ENCODE peak calls at places on chromosome 17, in six cellular contexts. One of them, this sample, is unnamed.

GRCh38 chr17:44112284-44113280 is 10.9 kb downstream of the HDAC5 start:
- DNase-seq in lower leg skin: no peak
- DNase-seq in Peyer's patch: no peak
- DNase-seq in tibial nerve: no peak
- DNase-seq in IMR-90: no peak
- DNase-seq in NB4: no peak
- DNase-seq in this sample: no peak

GRCh38 chr17:16491131-16491702 is 776 bp downstream of the LRRC75A start:
- DNase-seq in lower leg skin: no peak
- DNase-seq in Peyer's patch: peak
- DNase-seq in tibial nerve: no peak
- DNase-seq in IMR-90: no peak
- DNase-seq in NB4: peak
- DNase-seq in this sample: peak

GRCh38 chr17:80026359-80027042 is 9.2 kb downstream of the TBC1D16 start:
- DNase-seq in lower leg skin: no peak
- DNase-seq in Peyer's patch: no peak
- DNase-seq in tibial nerve: peak
- DNase-seq in IMR-90: no peak
- DNase-seq in NB4: no peak
- DNase-seq in this sample: no peak

GRCh38 chr17:16272111-16272510 is 55.1 kb downstream of the PIGL start:
- DNase-seq in lower leg skin: no peak
- DNase-seq in Peyer's patch: no peak
- DNase-seq in tibial nerve: no peak
- DNase-seq in IMR-90: no peak
- DNase-seq in NB4: no peak
- DNase-seq in this sample: no peak

GRCh38 chr17:82272495-82273326 is 789 bp downstream of the CSNK1D start:
- DNase-seq in lower leg skin: peak
- DNase-seq in Peyer's patch: peak
- DNase-seq in tibial nerve: no peak
- DNase-seq in IMR-90: no peak
- DNase-seq in NB4: peak
- DNase-seq in this sample: peak

GRCh38 chr17:17921192-17922082 is 50.8 kb downstream of the TOM1L2 start:
- DNase-seq in lower leg skin: peak
- DNase-seq in Peyer's patch: peak
- DNase-seq in tibial nerve: no peak
- DNase-seq in IMR-90: peak
- DNase-seq in NB4: peak
- DNase-seq in this sample: no peak

GRCh38 chr17:67624886-67625656 is 92.7 kb upstream of the NOL11 start:
- DNase-seq in lower leg skin: no peak
- DNase-seq in Peyer's patch: no peak
- DNase-seq in tibial nerve: no peak
- DNase-seq in IMR-90: no peak
- DNase-seq in NB4: no peak
- DNase-seq in this sample: no peak

GRCh38 chr17:2393184-2393953 is 7.5 kb downstream of the MNT start:
- DNase-seq in lower leg skin: peak
- DNase-seq in Peyer's patch: peak
- DNase-seq in tibial nerve: peak
- DNase-seq in IMR-90: peak
- DNase-seq in NB4: peak
- DNase-seq in this sample: peak

GRCh38 chr17:44543905-44544523 is 13.3 kb upstream of the FZD2 start:
- DNase-seq in lower leg skin: no peak
- DNase-seq in Peyer's patch: no peak
- DNase-seq in tibial nerve: no peak
- DNase-seq in IMR-90: no peak
- DNase-seq in NB4: no peak
- DNase-seq in this sample: peak

GRCh38 chr17:1002771-1003555 is 6.0 kb downstream of the TIMM22 start:
- DNase-seq in lower leg skin: no peak
- DNase-seq in Peyer's patch: no peak
- DNase-seq in tibial nerve: no peak
- DNase-seq in IMR-90: peak
- DNase-seq in NB4: no peak
- DNase-seq in this sample: no peak

GRCh38 chr17:82531431-82531881 is 11.9 kb downstream of the FOXK2 start:
- DNase-seq in lower leg skin: no peak
- DNase-seq in Peyer's patch: no peak
- DNase-seq in tibial nerve: no peak
- DNase-seq in IMR-90: peak
- DNase-seq in NB4: no peak
- DNase-seq in this sample: no peak

GRCh38 chr17:42193216-42194132 is 820 bp downstream of the GHDC start:
- DNase-seq in lower leg skin: no peak
- DNase-seq in Peyer's patch: no peak
- DNase-seq in tibial nerve: no peak
- DNase-seq in IMR-90: no peak
- DNase-seq in NB4: no peak
- DNase-seq in this sample: no peak

GRCh38 chr17:59840329-59840907 is 52.3 kb downstream of the TUBD1 start:
- DNase-seq in lower leg skin: no peak
- DNase-seq in Peyer's patch: peak
- DNase-seq in tibial nerve: no peak
- DNase-seq in IMR-90: no peak
- DNase-seq in NB4: no peak
- DNase-seq in this sample: no peak

GRCh38 chr17:69928586-69928985 is 146.4 kb upstream of the KCNJ16 start:
- DNase-seq in lower leg skin: no peak
- DNase-seq in Peyer's patch: no peak
- DNase-seq in tibial nerve: no peak
- DNase-seq in IMR-90: no peak
- DNase-seq in NB4: no peak
- DNase-seq in this sample: no peak

GRCh38 chr17:17159571-17159970 is 46.6 kb downstream of the PLD6 start:
- DNase-seq in lower leg skin: no peak
- DNase-seq in Peyer's patch: no peak
- DNase-seq in tibial nerve: no peak
- DNase-seq in IMR-90: no peak
- DNase-seq in NB4: no peak
- DNase-seq in this sample: no peak

GRCh38 chr17:12667299-12667958 is 1.7 kb downstream of the MYOCD start:
- DNase-seq in lower leg skin: no peak
- DNase-seq in Peyer's patch: no peak
- DNase-seq in tibial nerve: no peak
- DNase-seq in IMR-90: peak
- DNase-seq in NB4: peak
- DNase-seq in this sample: no peak

GRCh38 chr17:18321309-18321708 is 6.2 kb downstream of the SMCR8 start:
- DNase-seq in lower leg skin: no peak
- DNase-seq in Peyer's patch: no peak
- DNase-seq in tibial nerve: no peak
- DNase-seq in IMR-90: no peak
- DNase-seq in NB4: peak
- DNase-seq in this sample: peak

GRCh38 chr17:39704821-39705551 is 5.1 kb downstream of the ERBB2 start:
- DNase-seq in lower leg skin: no peak
- DNase-seq in Peyer's patch: no peak
- DNase-seq in tibial nerve: no peak
- DNase-seq in IMR-90: peak
- DNase-seq in NB4: no peak
- DNase-seq in this sample: no peak

GRCh38 chr17:5468075-5468473 is 708 bp downstream of the DHX33 start:
- DNase-seq in lower leg skin: no peak
- DNase-seq in Peyer's patch: no peak
- DNase-seq in tibial nerve: no peak
- DNase-seq in IMR-90: no peak
- DNase-seq in NB4: peak
- DNase-seq in this sample: peak

GRCh38 chr17:2051388-2052237 is 3.3 kb upstream of the HIC1 start:
- DNase-seq in lower leg skin: no peak
- DNase-seq in Peyer's patch: no peak
- DNase-seq in tibial nerve: no peak
- DNase-seq in IMR-90: no peak
- DNase-seq in NB4: no peak
- DNase-seq in this sample: no peak

GRCh38 chr17:49361129-49361901 is 735 bp downstream of the ZNF652 start:
- DNase-seq in lower leg skin: peak
- DNase-seq in Peyer's patch: peak
- DNase-seq in tibial nerve: no peak
- DNase-seq in IMR-90: no peak
- DNase-seq in NB4: peak
- DNase-seq in this sample: peak

DNA sequence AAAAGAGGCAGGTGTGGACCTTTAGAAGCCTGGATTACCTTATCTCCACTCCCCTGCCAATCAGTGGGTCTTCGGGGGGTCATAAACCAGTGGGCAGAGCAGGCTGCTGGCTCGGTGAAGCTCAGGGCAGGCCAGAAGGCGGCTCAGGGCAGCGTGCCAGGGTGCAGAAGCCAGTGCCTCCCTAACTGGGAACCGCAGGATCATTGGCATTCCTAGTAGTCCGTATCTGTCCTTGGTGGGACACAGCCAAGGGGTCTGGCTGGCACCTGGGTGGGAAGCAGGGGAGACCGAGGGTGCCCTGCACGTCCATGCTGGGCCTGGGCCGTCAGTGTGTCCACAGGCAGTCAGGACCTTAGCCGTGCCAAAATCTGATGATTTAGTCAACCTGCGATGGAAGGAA is 76.8 kb downstream of the SEC14L1 start:
- DNase-seq in lower leg skin: no peak
- DNase-seq in Peyer's patch: no peak
- DNase-seq in tibial nerve: no peak
- DNase-seq in IMR-90: no peak
- DNase-seq in NB4: no peak
- DNase-seq in this sample: no peak
- TF ChIP-seq POLR2A in lower leg skin: no peak
- TF ChIP-seq POLR2A in Peyer's patch: no peak
- TF ChIP-seq POLR2A in tibial nerve: no peak
- TF ChIP-seq POLR2A in IMR-90: no peak
- TF ChIP-seq POLR2A in NB4: no peak
- TF ChIP-seq POLR2A in this sample: no peak

GRCh38 chr17:8829036-8829941 is 30.1 kb upstream of the MFSD6L start:
- DNase-seq in lower leg skin: peak
- DNase-seq in Peyer's patch: no peak
- DNase-seq in tibial nerve: no peak
- DNase-seq in IMR-90: no peak
- DNase-seq in NB4: no peak
- DNase-seq in this sample: no peak
- TF ChIP-seq POLR2A in lower leg skin: no peak
- TF ChIP-seq POLR2A in Peyer's patch: no peak
- TF ChIP-seq POLR2A in tibial nerve: no peak
- TF ChIP-seq POLR2A in IMR-90: no peak
- TF ChIP-seq POLR2A in NB4: no peak
- TF ChIP-seq POLR2A in this sample: no peak

GRCh38 chr17:50365649-50366393 is 7.2 kb downstream of the MRPL27 start:
- DNase-seq in lower leg skin: no peak
- DNase-seq in Peyer's patch: no peak
- DNase-seq in tibial nerve: no peak
- DNase-seq in IMR-90: no peak
- DNase-seq in NB4: no peak
- DNase-seq in this sample: no peak
- TF ChIP-seq POLR2A in lower leg skin: no peak
- TF ChIP-seq POLR2A in Peyer's patch: no peak
- TF ChIP-seq POLR2A in tibial nerve: no peak
- TF ChIP-seq POLR2A in IMR-90: no peak
- TF ChIP-seq POLR2A in NB4: no peak
- TF ChIP-seq POLR2A in this sample: no peak

DNA sequence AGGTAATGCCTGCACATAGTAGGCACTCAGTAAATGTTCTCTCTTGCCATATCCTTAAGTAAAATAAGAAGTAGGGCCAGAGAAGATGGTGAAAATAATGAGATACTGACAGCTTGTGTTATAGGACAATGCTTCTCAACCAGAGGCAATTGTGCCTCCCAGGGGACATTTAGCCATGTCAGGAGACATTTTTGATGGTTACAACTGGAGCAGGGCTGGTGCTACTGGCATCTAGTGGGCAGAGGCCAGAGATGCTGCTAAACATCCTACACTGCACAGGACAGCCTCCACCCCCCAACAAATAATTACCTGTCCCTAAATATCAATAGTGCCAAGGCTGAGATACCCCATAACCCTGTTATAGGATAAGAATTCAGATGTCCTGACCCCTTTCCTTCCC is 1.7 kb downstream of the RAD51D start:
- DNase-seq in lower leg skin: no peak
- DNase-seq in Peyer's patch: no peak
- DNase-seq in tibial nerve: no peak
- DNase-seq in IMR-90: peak
- DNase-seq in NB4: peak
- DNase-seq in this sample: peak
- TF ChIP-seq POLR2A in lower leg skin: no peak
- TF ChIP-seq POLR2A in Peyer's patch: no peak
- TF ChIP-seq POLR2A in tibial nerve: no peak
- TF ChIP-seq POLR2A in IMR-90: no peak
- TF ChIP-seq POLR2A in NB4: no peak
- TF ChIP-seq POLR2A in this sample: no peak

GRCh38 chr17:31697838-31698237 is 161.2 kb downstream of the COPRS start:
- DNase-seq in lower leg skin: no peak
- DNase-seq in Peyer's patch: no peak
- DNase-seq in tibial nerve: no peak
- DNase-seq in IMR-90: no peak
- DNase-seq in NB4: no peak
- DNase-seq in this sample: no peak
- TF ChIP-seq POLR2A in lower leg skin: no peak
- TF ChIP-seq POLR2A in Peyer's patch: no peak
- TF ChIP-seq POLR2A in tibial nerve: no peak
- TF ChIP-seq POLR2A in IMR-90: no peak
- TF ChIP-seq POLR2A in NB4: no peak
- TF ChIP-seq POLR2A in this sample: no peak

GRCh38 chr17:35119370-35120185 is at the start of gene RAD51D:
- DNase-seq in lower leg skin: peak
- DNase-seq in Peyer's patch: peak
- DNase-seq in tibial nerve: peak
- DNase-seq in IMR-90: peak
- DNase-seq in NB4: peak
- DNase-seq in this sample: peak
- TF ChIP-seq POLR2A in lower leg skin: no peak
- TF ChIP-seq POLR2A in Peyer's patch: peak
- TF ChIP-seq POLR2A in tibial nerve: no peak
- TF ChIP-seq POLR2A in IMR-90: peak
- TF ChIP-seq POLR2A in NB4: peak
- TF ChIP-seq POLR2A in this sample: peak

DNA sequence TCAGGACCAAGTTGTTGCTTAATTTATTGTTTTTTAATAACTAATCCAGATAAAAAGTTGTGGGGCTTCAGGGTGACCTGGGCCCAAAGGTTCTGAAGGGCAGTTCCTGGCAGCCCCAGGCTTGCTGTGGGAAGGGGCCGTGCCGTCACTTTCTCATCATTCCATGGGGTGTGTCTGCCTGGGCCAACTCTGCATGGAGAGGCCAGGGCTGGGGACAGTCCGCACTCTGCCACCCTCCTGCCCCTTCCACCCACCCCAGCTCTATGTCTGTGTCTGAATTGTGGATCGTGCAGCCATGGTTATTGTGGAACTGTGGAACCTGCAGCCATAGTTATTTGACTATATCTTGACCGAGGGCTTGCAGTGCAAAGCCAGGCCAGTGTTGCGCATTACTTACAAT is 4.0 kb downstream of the LIMD2 start:
- DNase-seq in lower leg skin: no peak
- DNase-seq in Peyer's patch: no peak
- DNase-seq in tibial nerve: no peak
- DNase-seq in IMR-90: no peak
- DNase-seq in NB4: peak
- DNase-seq in this sample: no peak
- TF ChIP-seq POLR2A in lower leg skin: no peak
- TF ChIP-seq POLR2A in Peyer's patch: no peak
- TF ChIP-seq POLR2A in tibial nerve: no peak
- TF ChIP-seq POLR2A in IMR-90: no peak
- TF ChIP-seq POLR2A in NB4: peak
- TF ChIP-seq POLR2A in this sample: no peak

This sample was measured in erythroblast.